ENCODE peak calls at places on chromosomes 11 and 22, in nine cellular contexts. F, Z, T, U, I, D, X, P and R are unnamed samples.

GRCh38 chr11:67320691-67321090 is 17.4 kb downstream of the SSH3 start:
- DNase-seq in T (no peak), X (no peak), U (no peak), I (no peak), F (no peak), D (no peak), P (no peak), Z (no peak), R (no peak)

GRCh38 chr11:8867856-8868705 is 42.9 kb upstream of the AKIP1 start:
- DNase-seq in D (no peak), I (no peak), T (no peak), Z (no peak), P (no peak), X (no peak), U (no peak), F (no peak), R (no peak)

GRCh38 chr11:10407055-10407454 is 48.0 kb upstream of the AMPD3 start:
- DNase-seq in D (no peak), F (no peak), Z (no peak), U (peak; percentile 54), X (no peak), T (peak; percentile 66), P (no peak), I (no peak), R (no peak)

GRCh38 chr22:21451545-21452520 is 15.4 kb upstream of the TMEM191C start:
- DNase-seq in U (no peak), P (no peak), Z (peak; percentile 19), X (no peak), F (no peak), T (no peak), D (peak; percentile 41), I (no peak), R (no peak)

GRCh38 chr11:6307879-6308278 is 12.4 kb downstream of the CAVIN3 start:
- DNase-seq in D (no peak), X (no peak), T (peak; percentile 14), U (no peak), P (no peak), Z (no peak), I (no peak), F (no peak), R (no peak)

GRCh38 chr11:67442504-67443398 is 525 bp downstream of the CORO1B start:
- DNase-seq in D (peak; percentile 74), U (peak; percentile 24), X (no peak), P (no peak), F (no peak), Z (no peak), T (no peak), I (no peak), R (no peak)

GRCh38 chr22:48424661-48425060 is 1403.0 kb downstream of the BRD1 start:
- DNase-seq in Z (no peak), F (no peak), X (no peak), I (no peak), D (no peak), P (no peak), T (no peak), U (no peak), R (no peak)

GRCh38 chr11:1484716-1485503 is 1.7 kb downstream of the MOB2 start:
- DNase-seq in F (peak; percentile 48), I (no peak), Z (no peak), D (peak; percentile 26), U (no peak), P (no peak), T (no peak), X (no peak), R (no peak)

GRCh38 chr11:70433966-70434812 is 35.9 kb downstream of the CTTN start:
- DNase-seq in D (no peak), X (no peak), P (no peak), U (no peak), F (no peak), T (no peak), I (no peak), Z (no peak), R (no peak)

DNA sequence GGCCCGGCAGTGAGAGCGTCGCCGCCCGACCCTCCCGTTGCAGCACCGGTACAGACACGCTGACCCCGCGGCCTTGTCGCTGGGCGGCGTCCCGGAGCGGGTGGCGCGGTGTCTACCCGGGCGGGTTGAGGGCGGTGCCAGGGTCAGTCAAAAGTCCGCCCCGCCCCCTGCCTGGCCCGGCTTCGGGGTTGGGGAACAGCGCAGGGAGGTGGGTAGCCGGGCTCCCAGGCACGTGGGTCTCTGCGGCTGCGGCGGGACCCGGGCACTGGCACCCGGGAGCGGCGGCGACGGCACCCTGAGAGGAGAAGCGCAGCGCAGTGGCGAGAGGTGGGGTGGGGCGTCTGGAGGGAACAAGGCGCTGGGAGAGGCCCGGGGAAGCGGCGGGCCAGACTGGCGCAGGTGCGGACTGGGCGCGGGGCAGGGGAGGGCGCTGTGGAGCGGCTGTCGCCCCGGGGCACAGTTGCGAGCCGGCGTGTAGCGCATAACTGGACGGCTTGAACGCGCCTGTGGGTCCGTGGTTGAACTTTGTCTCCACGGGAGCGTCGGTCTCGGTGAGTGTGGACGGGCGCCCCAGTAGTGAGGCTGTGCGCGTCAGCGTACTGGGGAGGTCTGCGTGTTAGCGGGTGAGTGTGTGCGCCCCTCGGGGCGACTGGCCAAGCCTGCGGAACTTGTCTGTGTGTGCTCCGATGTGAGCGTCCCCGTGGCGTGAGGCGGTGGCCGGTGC is at the start of gene P2RY2:
- DNase-seq in F (peak; percentile 96), D (peak; percentile 90), P (no peak), X (peak; percentile 81), I (no peak), U (peak; percentile 66), T (peak; percentile 68), Z (peak; percentile 85), R (no peak)
- H3K27ac ChIP-seq in F (peak within 1 kb of the TSS; percentile 87), D (peak within 1 kb of the TSS; percentile 33), P (no peak within 1 kb of the TSS), X (no peak within 1 kb of the TSS), I (no peak within 1 kb of the TSS), U (no peak within 1 kb of the TSS), T (peak within 1 kb of the TSS; percentile 55), Z (peak within 1 kb of the TSS; percentile 66), R (no peak within 1 kb of the TSS)

GRCh38 chr22:43066844-43067385 is 22.3 kb downstream of the TTLL1 start:
- DNase-seq in D (no peak), F (no peak), Z (no peak), U (no peak), T (no peak), I (no peak), P (no peak), X (no peak), R (no peak)
- H3K27ac ChIP-seq in D (no peak overlapping the region), F (no peak overlapping the region), Z (no peak overlapping the region), U (no peak overlapping the region), T (peak overlapping the region; percentile 63), I (no peak overlapping the region), P (no peak overlapping the region), X (no peak overlapping the region), R (no peak overlapping the region)

GRCh38 chr11:120270386-120270785 is 30.4 kb downstream of the POU2F3 start:
- DNase-seq in I (no peak), D (no peak), P (no peak), U (no peak), F (no peak), Z (no peak), T (no peak), X (no peak), R (no peak)
- H3K27ac ChIP-seq in I (no peak overlapping the region), D (no peak overlapping the region), P (no peak overlapping the region), U (no peak overlapping the region), F (no peak overlapping the region), Z (no peak overlapping the region), T (no peak overlapping the region), X (no peak overlapping the region), R (no peak overlapping the region)

GRCh38 chr22:24051028-24051427 is 39.9 kb downstream of the CABIN1 start:
- DNase-seq in Z (no peak), P (no peak), U (no peak), F (no peak), X (no peak), D (no peak), I (no peak), T (no peak), R (no peak)
- H3K27ac ChIP-seq in Z (no peak overlapping the region), P (no peak overlapping the region), U (no peak overlapping the region), F (no peak overlapping the region), X (no peak overlapping the region), D (no peak overlapping the region), I (no peak overlapping the region), T (no peak overlapping the region), R (no peak overlapping the region)

GRCh38 chr11:13337986-13338436 is 60.4 kb downstream of the BMAL1 start:
- DNase-seq in U (no peak), D (no peak), I (no peak), T (peak; percentile 42), F (no peak), P (no peak), Z (no peak), X (no peak), R (no peak)

GRCh38 chr11:13334068-13334785 is 56.6 kb downstream of the BMAL1 start:
- DNase-seq in U (no peak), I (no peak), T (no peak), P (no peak), Z (no peak), X (no peak), D (no peak), F (no peak), R (no peak)

GRCh38 chr11:13333456-13333957 is 55.9 kb downstream of the BMAL1 start:
- DNase-seq in X (no peak), P (no peak), U (no peak), I (no peak), D (no peak), F (peak; percentile 66), T (no peak), Z (peak; percentile 54), R (no peak)

GRCh38 chr11:13336246-13336873 is 58.8 kb downstream of the BMAL1 start:
- DNase-seq in F (no peak), D (no peak), X (no peak), U (no peak), P (no peak), Z (peak; percentile 54), T (no peak), I (no peak), R (no peak)

GRCh38 chr11:13335319-13335718 is 57.7 kb downstream of the BMAL1 start:
- DNase-seq in T (peak; percentile 55), P (peak; percentile 52), Z (peak; percentile 71), I (peak; percentile 75), D (no peak), X (peak; percentile 78), F (no peak), U (peak; percentile 78), R (no peak)
- H3K27ac ChIP-seq in T (no peak overlapping the region), P (no peak overlapping the region), Z (no peak overlapping the region), I (no peak overlapping the region), D (no peak overlapping the region), X (no peak overlapping the region), F (peak overlapping the region; percentile 28), U (no peak overlapping the region), R (no peak overlapping the region)

GRCh38 chr22:44726439-44726838 is 24.4 kb downstream of the PRR5 start:
- DNase-seq in F (no peak), T (no peak), U (no peak), D (no peak), I (no peak), Z (no peak), P (no peak), X (no peak), R (no peak)

GRCh38 chr22:44724859-44725258 is 22.9 kb downstream of the PRR5 start:
- DNase-seq in F (no peak), U (no peak), D (no peak), P (no peak), X (no peak), T (no peak), I (no peak), Z (no peak), R (no peak)

GRCh38 chr22:44723801-44724200 is 21.8 kb downstream of the PRR5 start:
- DNase-seq in T (peak; percentile 55), X (no peak), Z (no peak), P (no peak), U (peak; percentile 62), I (no peak), F (no peak), D (no peak), R (no peak)

GRCh38 chr22:44722611-44723010 is 20.6 kb downstream of the PRR5 start:
- DNase-seq in P (no peak), T (no peak), Z (no peak), F (no peak), X (no peak), U (no peak), D (no peak), I (no peak), R (no peak)

GRCh38 chr22:44724416-44724815 is 22.4 kb downstream of the PRR5 start:
- DNase-seq in Z (no peak), P (no peak), U (peak; percentile 45), D (no peak), F (no peak), T (no peak), X (no peak), I (no peak), R (no peak)
- H3K27ac ChIP-seq in Z (no peak overlapping the region), P (no peak overlapping the region), U (no peak overlapping the region), D (no peak overlapping the region), F (no peak overlapping the region), T (no peak overlapping the region), X (no peak overlapping the region), I (no peak overlapping the region), R (no peak overlapping the region)